ENCODE peak calls at places on chromosomes 16 and 17, in eight cellular contexts. Y, A, X, I, M, C, D and T are unnamed samples.

GRCh38 chr17:62653831-62654829 is 26.7 kb downstream of the MRC2 start:
- DNase-seq in M (no peak), C (no peak), A (no peak), D (no peak), Y (no peak), X (no peak), I (peak), T (peak)

GRCh38 chr16:88686439-88687253 is at the start of gene SNAI3:
- DNase-seq in I (peak), A (peak), M (peak), X (peak), Y (peak), C (peak), D (peak), T (peak)

GRCh38 chr17:56979091-56979480 is 1.2 kb downstream of the SCPEP1 start:
- DNase-seq in C (no peak), Y (no peak), I (no peak), M (no peak), A (no peak), D (no peak), X (no peak), T (no peak)

GRCh38 chr17:10041287-10041612 is 136.2 kb upstream of the RCVRN start:
- DNase-seq in A (no peak), D (no peak), I (no peak), X (no peak), M (no peak), Y (no peak), C (no peak), T (no peak)

GRCh38 chr17:73445466-73445865 is 133.7 kb upstream of the CDC42EP4 start:
- DNase-seq in D (no peak), Y (no peak), A (no peak), M (no peak), I (no peak), X (no peak), C (no peak), T (no peak)

GRCh38 chr16:60200161-60200560 is 1466.0 kb upstream of the GOT2 start:
- DNase-seq in C (no peak), I (no peak), A (no peak), X (no peak), Y (no peak), M (no peak), D (no peak), T (no peak)

GRCh38 chr16:50246299-50247122 is 19.8 kb upstream of the ADCY7 start:
- DNase-seq in C (no peak), Y (no peak), A (no peak), D (no peak), X (no peak), M (no peak), I (no peak), T (peak)

GRCh38 chr17:56592487-56593072 is 919 bp upstream of the NOG start:
- DNase-seq in M (no peak), I (peak), X (peak), C (peak), Y (peak), D (peak), A (peak), T (peak)

GRCh38 chr16:74998481-74999207 is at the start of gene ZNRF1:
- DNase-seq in I (peak), X (peak), Y (peak), D (peak), A (peak), M (peak), C (peak), T (peak)

GRCh38 chr16:324451-325334 is 27.8 kb downstream of the AXIN1 start:
- DNase-seq in M (no peak), X (no peak), D (no peak), A (no peak), C (peak), Y (peak), I (no peak), T (no peak)

GRCh38 chr17:74736423-74737298 is at the start of gene RAB37:
- DNase-seq in M (no peak), X (no peak), C (peak), Y (no peak), I (no peak), D (no peak), A (no peak), T (no peak)

GRCh38 chr16:79677799-79678525 is 77.4 kb upstream of the MAF start:
- DNase-seq in I (no peak), M (no peak), D (no peak), Y (no peak), X (no peak), A (no peak), C (no peak), T (no peak)

GRCh38 chr17:39000021-39000601 is 32.9 kb upstream of the FBXO47 start:
- DNase-seq in C (no peak), I (no peak), Y (no peak), M (no peak), A (no peak), D (no peak), X (no peak), T (no peak)

GRCh38 chr17:76149214-76149613 is 8.2 kb upstream of the FOXJ1 start:
- DNase-seq in A (no peak), D (no peak), X (no peak), Y (no peak), I (no peak), M (no peak), C (no peak), T (no peak)

GRCh38 chr17:5126719-5127488 is 11.1 kb downstream of the USP6 start:
- DNase-seq in Y (no peak), A (no peak), M (no peak), D (no peak), C (no peak), X (no peak), I (no peak), T (no peak)

GRCh38 chr16:58628845-58629680 is 563 bp downstream of the CNOT1 start:
- DNase-seq in A (peak), C (peak), D (peak), M (no peak), I (peak), X (no peak), Y (peak), T (peak)

GRCh38 chr17:80978499-80979497 is 12.8 kb upstream of the CHMP6 start:
- DNase-seq in D (no peak), Y (no peak), X (no peak), A (no peak), I (no peak), C (no peak), M (no peak), T (no peak)

GRCh38 chr17:62628845-62629555 is 1.5 kb downstream of the MRC2 start:
- DNase-seq in C (no peak), I (no peak), Y (no peak), D (no peak), X (no peak), A (no peak), M (no peak), T (peak)

GRCh38 chr16:66961065-66961744 is at the start of gene CES3:
- DNase-seq in D (peak), C (peak), I (no peak), A (peak), M (no peak), X (peak), Y (peak), T (peak)

GRCh38 chr17:79979841-79980215 is 55.8 kb downstream of the TBC1D16 start:
- DNase-seq in D (no peak), A (no peak), Y (no peak), C (no peak), X (no peak), I (no peak), M (no peak), T (peak)

GRCh38 chr17:73156166-73156840 is 8.5 kb upstream of the SSTR2 start:
- DNase-seq in C (peak), X (peak), A (peak), M (peak), Y (peak), I (peak), D (peak), T (peak)

GRCh38 chr16:49312389-49312990 is 30.9 kb upstream of the CBLN1 start:
- DNase-seq in D (no peak), M (no peak), A (no peak), Y (no peak), I (no peak), C (no peak), X (no peak), T (no peak)

GRCh38 chr16:8850279-8850885 is 18.4 kb downstream of the CARHSP1 start:
- DNase-seq in D (no peak), I (peak), Y (no peak), M (no peak), A (peak), X (no peak), C (no peak), T (no peak)

GRCh38 chr16:10754941-10755340 is 11.3 kb downstream of the NUBP1 start:
- DNase-seq in C (no peak), M (no peak), X (peak), A (peak), I (no peak), D (no peak), Y (no peak), T (no peak)

GRCh38 chr16:11201498-11202259 is 54.3 kb downstream of the SOCS1 start:
- DNase-seq in M (no peak), Y (no peak), I (no peak), A (peak), C (no peak), D (no peak), X (peak), T (no peak)

GRCh38 chr16:30348113-30348512 is 7.0 kb downstream of the CD2BP2 start:
- DNase-seq in D (no peak), I (no peak), Y (no peak), A (no peak), M (no peak), X (no peak), C (no peak), T (no peak)

GRCh38 chr17:80372922-80373570 is 41.9 kb upstream of the ENDOV start:
- DNase-seq in Y (no peak), D (no peak), M (no peak), X (no peak), C (no peak), I (no peak), A (no peak), T (no peak)

GRCh38 chr16:27718767-27719445 is 169.0 kb downstream of the KATNIP start:
- DNase-seq in D (peak), I (no peak), A (no peak), M (no peak), C (no peak), Y (no peak), X (no peak), T (no peak)

GRCh38 chr17:48577946-48578615 is at the start of gene HOXB4:
- DNase-seq in D (no peak), I (peak), Y (peak), M (peak), C (peak), X (peak), A (no peak), T (no peak)

GRCh38 chr17:78476973-78477372 is 98.5 kb downstream of the PGS1 start:
- DNase-seq in D (no peak), X (no peak), A (peak), I (no peak), Y (no peak), M (no peak), C (no peak), T (no peak)

GRCh38 chr16:88922114-88922825 is 54.7 kb downstream of the CBFA2T3 start:
- DNase-seq in X (no peak), Y (no peak), C (no peak), A (peak), M (peak), D (no peak), I (peak), T (peak)

GRCh38 chr16:85150331-85150940 is 38.2 kb upstream of the CIBAR2 start:
- DNase-seq in D (no peak), Y (no peak), I (no peak), M (no peak), A (no peak), C (no peak), X (no peak), T (no peak)

GRCh38 chr17:77531002-77531401 is 390.2 kb downstream of the SEC14L1 start:
- DNase-seq in X (no peak), C (no peak), Y (no peak), I (no peak), D (no peak), A (no peak), M (no peak), T (no peak)

GRCh38 chr16:57377080-57377841 is 5.0 kb downstream of the CX3CL1 start:
- DNase-seq in Y (no peak), X (no peak), I (no peak), C (no peak), A (peak), D (no peak), M (no peak), T (no peak)

GRCh38 chr16:87333101-87333500 is 15.9 kb upstream of the C16orf95 start:
- DNase-seq in M (no peak), A (no peak), X (no peak), I (no peak), D (peak), Y (no peak), C (no peak), T (no peak)

GRCh38 chr16:1508494-1509167 is 15.5 kb downstream of the TELO2 start:
- DNase-seq in D (no peak), Y (no peak), C (no peak), I (no peak), X (no peak), A (no peak), M (no peak), T (no peak)

GRCh38 chr17:46182961-46183360 is 10.3 kb downstream of the KANSL1 start:
- DNase-seq in C (no peak), Y (no peak), I (no peak), M (no peak), D (no peak), X (no peak), A (no peak), T (no peak)